ENCODE peak calls at places on chromosomes 2 and 18, in six cellular contexts. H, R, O, I, C and B are unnamed samples.

GRCh38 chr2:3408781-3409180 is 29.3 kb downstream of the TRAPPC12 start:
- DNase-seq in C (no peak), H (no peak), R (no peak), O (no peak), I (no peak), B (no peak)

GRCh38 chr2:70979626-70980025 is 1.2 kb downstream of the ANKRD53 start:
- DNase-seq in R (no peak), I (no peak), H (no peak), C (peak; percentile 24), O (peak; percentile 66), B (no peak)

GRCh38 chr2:241102239-241102803 is at the start of gene MTERF4:
- DNase-seq in O (peak; percentile 93), R (peak; percentile 94), I (peak; percentile 94), H (peak; percentile 59), C (peak; percentile 83), B (peak; percentile 89)

GRCh38 chr2:66329081-66329605 is 105.8 kb upstream of the MEIS1 start:
- DNase-seq in O (no peak), C (no peak), R (no peak), H (no peak), I (no peak), B (no peak)

GRCh38 chr2:224190871-224191270 is 151.8 kb upstream of the SERPINE2 start:
- DNase-seq in O (no peak), R (no peak), H (no peak), I (no peak), C (no peak), B (no peak)

GRCh38 chr2:113251118-113251517 is 27.6 kb downstream of the PAX8 start:
- DNase-seq in C (no peak), I (no peak), H (no peak), O (no peak), R (no peak), B (peak; percentile 11)

GRCh38 chr2:105749583-105750399 is 5.1 kb downstream of the NCK2 start:
- DNase-seq in H (no peak), C (no peak), I (no peak), O (no peak), R (no peak), B (peak; percentile 24)

GRCh38 chr18:37409870-37410269 is 155.7 kb downstream of the CELF4 start:
- DNase-seq in C (peak; percentile 66), O (no peak), I (no peak), H (no peak), R (no peak), B (no peak)

GRCh38 chr2:239953418-239954061 is 71.6 kb downstream of the NDUFA10 start:
- DNase-seq in R (no peak), H (no peak), C (no peak), O (peak; percentile 93), I (no peak), B (no peak)

GRCh38 chr2:60796573-60797509 is 40.8 kb downstream of the PAPOLG start:
- DNase-seq in I (no peak), O (no peak), R (no peak), H (no peak), C (no peak), B (no peak)

GRCh38 chr2:64259301-64259700 is 115.1 kb upstream of the PELI1 start:
- DNase-seq in O (no peak), R (no peak), H (no peak), C (no peak), I (no peak), B (no peak)

GRCh38 chr2:101153811-101154210 is 2.6 kb upstream of the TBC1D8 start:
- DNase-seq in I (no peak), H (no peak), O (no peak), C (no peak), R (no peak), B (no peak)

GRCh38 chr2:23566236-23567142 is 181.5 kb downstream of the KLHL29 start:
- DNase-seq in C (peak; percentile 67), R (no peak), I (peak; percentile 55), H (no peak), O (no peak), B (no peak)

GRCh38 chr2:16117791-16118610 is 177.7 kb downstream of the MYCN start:
- DNase-seq in O (no peak), H (no peak), R (no peak), I (no peak), C (no peak), B (no peak)

GRCh38 chr2:181300600-181301291 is 156.4 kb upstream of the ITGA4 start:
- DNase-seq in C (no peak), O (no peak), R (no peak), I (no peak), H (no peak), B (peak; percentile 27)

GRCh38 chr2:237205111-237205541 is 119.4 kb downstream of the COPS8 start:
- DNase-seq in C (no peak), H (no peak), R (no peak), I (no peak), O (no peak), B (no peak)

GRCh38 chr2:200599206-200599605 is 13.4 kb downstream of the AOX1 start:
- DNase-seq in O (no peak), C (no peak), I (no peak), R (no peak), H (no peak), B (no peak)

GRCh38 chr2:74079522-74080341 is 68.0 kb downstream of the BOLA3 start:
- DNase-seq in H (no peak), C (no peak), I (no peak), O (no peak), R (no peak), B (no peak)

GRCh38 chr2:73415906-73416305 is 30.3 kb downstream of the ALMS1 start:
- DNase-seq in C (no peak), R (no peak), H (no peak), I (no peak), O (no peak), B (no peak)

DNA sequence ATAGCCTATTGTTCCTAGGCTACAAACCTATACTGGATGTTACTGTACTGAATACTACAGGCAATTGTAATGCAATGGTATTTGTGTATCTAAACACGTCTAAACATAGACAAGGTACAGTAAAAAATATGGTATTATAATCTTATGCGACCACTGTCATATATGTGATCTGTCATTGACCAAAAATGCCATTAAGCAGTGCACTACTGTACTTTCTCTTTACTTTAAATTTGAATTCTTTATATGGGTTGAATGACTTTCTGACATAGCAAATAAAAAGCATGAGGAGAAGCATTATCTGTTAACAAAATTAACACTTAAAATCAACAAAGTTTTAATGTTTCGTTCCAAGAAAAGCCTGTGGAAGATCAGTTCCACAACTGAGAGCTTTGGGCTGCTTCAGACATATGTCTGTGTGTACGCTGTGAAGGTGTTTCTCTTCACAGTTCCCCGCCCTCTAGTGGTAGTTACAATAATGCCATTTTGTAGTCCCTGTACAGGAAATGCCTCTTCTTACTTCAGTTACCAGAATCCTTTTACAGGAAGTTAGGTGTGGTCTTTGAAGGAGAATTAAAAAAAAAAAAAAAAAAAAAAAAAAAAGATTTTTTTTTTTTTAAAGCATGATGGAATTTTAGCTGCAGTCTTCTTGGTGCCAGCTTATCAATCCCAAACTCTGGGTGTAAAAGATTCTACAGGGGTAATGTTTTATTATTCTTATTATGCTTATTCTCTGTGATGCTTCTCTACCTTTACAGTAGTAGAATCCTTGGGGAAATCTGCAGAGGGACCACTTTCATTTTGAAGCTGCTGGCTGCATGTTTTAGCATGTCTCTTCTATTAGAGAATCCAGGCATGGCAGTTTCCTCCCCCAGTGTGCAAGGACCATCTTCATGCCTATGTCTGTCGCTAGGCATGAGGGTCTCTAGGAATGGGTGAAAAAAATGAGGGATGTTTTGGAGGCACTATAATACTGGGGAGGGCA is 54.5 kb downstream of the SCN2A start:
- DNase-seq in R (peak; percentile 94), C (peak; percentile 52), O (no peak), H (peak; percentile 79), I (peak; percentile 94), B (peak; percentile 5)
- TF ChIP-seq CTCF in R (peak; percentile 78), C (peak; percentile 80), O (peak; percentile 34), H (peak; percentile 77), I (peak; percentile 78), B (peak; percentile 76)

DNA sequence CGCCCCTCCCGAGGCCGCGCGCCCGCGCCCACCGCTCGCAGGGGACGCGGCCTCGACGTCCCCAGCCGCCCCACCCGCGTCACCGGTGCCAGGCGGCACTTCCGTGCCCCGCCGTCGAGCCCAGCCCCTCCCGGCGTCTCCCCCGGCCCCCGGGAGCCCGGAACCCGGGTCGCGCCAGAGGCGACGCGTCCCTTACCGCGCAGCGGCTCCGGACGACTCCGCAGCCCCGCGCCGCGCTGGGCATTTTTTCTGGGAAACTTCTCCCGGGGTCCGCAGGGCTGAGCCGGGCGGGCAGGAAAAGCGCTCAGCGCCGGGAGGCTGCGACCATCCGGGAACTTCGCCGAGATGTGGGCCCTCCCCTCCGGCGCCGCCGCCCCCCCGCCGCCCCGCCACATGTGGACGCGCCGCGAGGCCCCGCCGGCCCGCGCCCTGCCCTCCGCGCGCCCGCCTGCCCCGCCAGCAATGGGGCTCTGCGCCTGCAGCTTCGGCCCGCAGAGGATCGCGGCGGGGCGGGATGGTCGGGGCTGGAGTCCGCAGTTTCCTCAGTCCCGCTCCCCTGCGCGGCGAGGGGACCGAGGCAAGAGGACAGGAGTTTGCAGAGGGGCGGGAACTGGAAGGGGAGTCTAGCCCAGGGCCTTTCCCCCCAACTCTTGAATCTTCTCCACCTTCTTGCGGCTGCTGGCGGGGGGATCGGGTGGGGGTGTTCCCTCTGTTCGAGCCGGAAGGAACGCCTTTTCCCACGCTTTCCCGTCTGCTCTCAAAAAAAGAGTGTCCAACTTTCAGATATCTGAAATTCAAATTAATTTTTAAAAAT is 81.5 kb downstream of the CHRNA1 start:
- DNase-seq in C (peak; percentile 68), H (no peak), I (peak; percentile 84), R (peak; percentile 84), O (peak; percentile 88), B (peak; percentile 41)
- H3K27ac ChIP-seq in C (no peak overlapping the region), H (no peak overlapping the region), I (no peak overlapping the region), R (peak overlapping the region; percentile 97), O (peak overlapping the region; percentile 88), B (peak overlapping the region; percentile 41)

GRCh38 chr2:79040967-79041582 is 15.6 kb downstream of the REG3G start:
- DNase-seq in I (peak; percentile 50), H (no peak), R (peak; percentile 44), O (no peak), C (no peak), B (no peak)
- TF ChIP-seq CTCF in I (peak; percentile 84), H (no peak), R (peak; percentile 76), O (peak; percentile 18), C (peak; percentile 83), B (no peak)

DNA sequence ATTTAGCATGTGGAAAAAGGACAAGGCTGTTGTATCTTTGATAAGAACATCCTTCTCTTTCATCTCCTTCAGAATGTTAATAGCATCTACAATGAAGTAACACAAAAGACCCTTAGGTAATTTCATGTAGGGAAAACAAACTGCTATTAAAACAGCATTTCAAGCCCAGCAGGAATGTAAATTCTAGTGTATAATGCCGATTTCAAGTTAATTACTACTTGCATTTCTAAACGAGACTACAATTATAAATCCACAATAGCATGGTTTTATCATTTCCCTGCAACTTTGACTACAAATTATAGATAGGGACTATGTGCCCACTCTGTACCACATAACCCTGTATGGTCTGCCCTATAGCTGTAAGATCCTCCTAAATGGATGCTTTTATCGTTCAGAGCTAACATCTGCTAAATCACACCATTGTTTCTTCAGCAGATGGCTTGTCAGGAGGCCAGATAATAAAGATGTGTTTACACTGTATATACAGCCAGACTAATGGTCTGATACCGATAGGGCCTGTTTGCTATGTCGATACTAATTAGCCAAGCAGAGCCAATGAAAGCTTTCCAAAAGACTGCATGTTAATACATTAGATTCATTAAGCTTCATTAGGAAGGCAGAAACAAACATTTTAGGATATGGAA is 51.9 kb downstream of the LRPPRC start:
- DNase-seq in H (no peak), I (no peak), O (no peak), R (no peak), C (no peak), B (no peak)
- H3K27ac ChIP-seq in H (no peak overlapping the region), I (peak overlapping the region; percentile 34), O (no peak overlapping the region), R (no peak overlapping the region), C (peak overlapping the region; percentile 68), B (no peak overlapping the region)

GRCh38 chr18:48875942-48876511 is 74.7 kb downstream of the SMAD7 start:
- DNase-seq in O (peak; percentile 53), R (peak; percentile 65), H (no peak), C (peak; percentile 72), I (peak; percentile 47), B (no peak)
- TF ChIP-seq CTCF in O (no peak), R (peak; percentile 10), H (no peak), C (peak; percentile 40), I (no peak), B (no peak)